ENCODE peak calls at places on chromosomes 2 and 18, in seven cellular contexts. E is activated naive CD4-positive, alpha-beta T cell treated with anti-CD3 and anti-CD28 coated beads, Interleukin-2, amount 50 U/mL, for 72 hours; N is AG08396; Z is T-helper 9 cell; J is NCI-H1105 treated with DMSO at 0.1 percent for 48 hours; B is cardiac fibroblast; A is stimulated activated CD4-positive, alpha-beta T cell treated with anti-CD3 and anti-CD28 coated beads, Interleukin-15, amount 100 ng/mL, for 24 hours. M is an unnamed sample.

GRCh38 chr2:158795110-158795924 is at the start of gene DAPL1:
- DNase-seq in Z (no peak), J (peak; percentile 48), A (no peak), N (no peak), B (no peak), E (no peak), M (no peak)

GRCh38 chr2:73244580-73244979 is 10.5 kb downstream of the CCT7 start:
- DNase-seq in B (no peak), Z (no peak), A (no peak), N (no peak), E (no peak), J (no peak), M (no peak)

GRCh38 chr18:78770149-78771139 is 209.2 kb upstream of the SALL3 start:
- DNase-seq in Z (no peak), A (no peak), B (no peak), J (peak; percentile 60), N (no peak), E (no peak), M (no peak)

GRCh38 chr18:48613589-48613988 is 74.8 kb downstream of the CTIF start:
- DNase-seq in Z (no peak), A (no peak), J (no peak), N (peak; percentile 52), E (no peak), B (no peak), M (no peak)

GRCh38 chr2:196234672-196235071 is 63.3 kb upstream of the STK17B start:
- DNase-seq in B (peak; percentile 83), A (peak; percentile 78), J (no peak), N (no peak), Z (peak; percentile 24), E (no peak), M (peak; percentile 66)

GRCh38 chr2:236215761-236216333 is 47.7 kb upstream of the GBX2 start:
- DNase-seq in Z (no peak), N (no peak), A (no peak), B (no peak), E (no peak), J (no peak), M (no peak)

GRCh38 chr2:28594369-28595108 is 98.7 kb downstream of the PLB1 start:
- DNase-seq in N (peak; percentile 74), E (peak; percentile 86), A (peak; percentile 93), J (peak; percentile 41), B (peak; percentile 92), Z (peak; percentile 88), M (peak; percentile 73)

GRCh38 chr2:152566728-152567069 is 150.6 kb downstream of the PRPF40A start:
- DNase-seq in Z (no peak), E (no peak), N (no peak), B (peak; percentile 64), J (no peak), A (no peak), M (no peak)

GRCh38 chr2:74083750-74084149 is 64.0 kb downstream of the BOLA3 start:
- DNase-seq in A (no peak), B (no peak), E (no peak), J (no peak), Z (no peak), N (no peak), M (no peak)

GRCh38 chr2:234308814-234309195 is 188.1 kb downstream of the ARL4C start:
- DNase-seq in E (peak; percentile 65), N (no peak), J (no peak), A (peak; percentile 80), Z (peak; percentile 43), B (peak; percentile 73), M (peak; percentile 78)

GRCh38 chr18:57833441-57834101 is 30.5 kb upstream of the ATP8B1 start:
- DNase-seq in Z (no peak), N (peak; percentile 24), E (peak; percentile 50), J (no peak), A (peak; percentile 30), B (peak; percentile 47), M (no peak)

GRCh38 chr2:45707034-45707433 is 55.6 kb downstream of the PRKCE start:
- DNase-seq in Z (no peak), J (peak; percentile 59), E (no peak), N (no peak), B (no peak), A (no peak), M (no peak)

M was measured in activated T-helper 2 cell treated with anti-CD3 and anti-CD28 coated beads, Interferon-gamma antibody, Interleukin-2, Interleukin-4, amounts not matched to agents 10 μg/mL and 5 μg/mL and 100 μg/mL, durations not matched to agents 14 hours and 24 hours and 36 hours.